ENCODE peak calls at places on chromosome 14, in four cellular contexts. P is HCT116, L is K562, U is HepG2. B is an unnamed sample. For H3K4me1, the result is how much of the 10 kb centered on the place peaks cover.

GRCh38 chr14:78486081-78486480 is 315.9 kb downstream of the NRXN3 start:
- DNase-seq in L (no peak), P (no peak), U (no peak), B (no peak)

GRCh38 chr14:26709019-26709418 is 111.2 kb upstream of the NOVA1 start:
- DNase-seq in L (no peak), P (no peak), U (no peak), B (no peak)

GRCh38 chr14:68964300-68965093 is 14.6 kb downstream of the ACTN1 start:
- DNase-seq in U (no peak), L (no peak), P (no peak), B (no peak)

GRCh38 chr14:93959239-93960107 is 16.9 kb downstream of the ASB2 start:
- DNase-seq in U (peak), P (peak), L (peak), B (peak)

GRCh38 chr14:64549805-64550538 is at the start of gene PPP1R36:
- DNase-seq in U (no peak), P (no peak), L (no peak), B (no peak)

GRCh38 chr14:99982449-99983250 is 82.6 kb upstream of the EVL start:
- DNase-seq in U (peak), L (peak), P (peak), B (peak)

GRCh38 chr14:101508948-101509729 is 52.2 kb upstream of the DIO3 start:
- DNase-seq in L (no peak), U (no peak), P (no peak), B (no peak)

GRCh38 chr14:79356040-79356439 is 855.3 kb downstream of the DIO2 start:
- DNase-seq in L (no peak), U (no peak), P (no peak), B (no peak)

GRCh38 chr14:70254476-70254961 is 65.8 kb upstream of the SLC8A3 start:
- DNase-seq in P (no peak), U (peak), L (peak), B (no peak)

GRCh38 chr14:61752626-61753025 is 9.6 kb upstream of the SNAPC1 start:
- DNase-seq in L (no peak), P (no peak), U (no peak), B (no peak)

GRCh38 chr14:21300892-21301291 is 21.0 kb downstream of the RPGRIP1 start:
- DNase-seq in U (no peak), L (peak), P (no peak), B (no peak)

GRCh38 chr14:73124180-73124894 is 12.0 kb upstream of the PSEN1 start:
- DNase-seq in L (no peak), P (no peak), U (no peak), B (no peak)
- H3K4me1 ChIP-seq in L (under half), P (under half), U (under half), B (under half)

GRCh38 chr14:103707329-103708263 is 7.7 kb downstream of the XRCC3 start:
- DNase-seq in U (no peak), L (no peak), P (no peak), B (no peak)
- TF ChIP-seq POLR2AphosphoS5 in U (no peak), L (no peak), P (no peak), B (no peak)

DNA sequence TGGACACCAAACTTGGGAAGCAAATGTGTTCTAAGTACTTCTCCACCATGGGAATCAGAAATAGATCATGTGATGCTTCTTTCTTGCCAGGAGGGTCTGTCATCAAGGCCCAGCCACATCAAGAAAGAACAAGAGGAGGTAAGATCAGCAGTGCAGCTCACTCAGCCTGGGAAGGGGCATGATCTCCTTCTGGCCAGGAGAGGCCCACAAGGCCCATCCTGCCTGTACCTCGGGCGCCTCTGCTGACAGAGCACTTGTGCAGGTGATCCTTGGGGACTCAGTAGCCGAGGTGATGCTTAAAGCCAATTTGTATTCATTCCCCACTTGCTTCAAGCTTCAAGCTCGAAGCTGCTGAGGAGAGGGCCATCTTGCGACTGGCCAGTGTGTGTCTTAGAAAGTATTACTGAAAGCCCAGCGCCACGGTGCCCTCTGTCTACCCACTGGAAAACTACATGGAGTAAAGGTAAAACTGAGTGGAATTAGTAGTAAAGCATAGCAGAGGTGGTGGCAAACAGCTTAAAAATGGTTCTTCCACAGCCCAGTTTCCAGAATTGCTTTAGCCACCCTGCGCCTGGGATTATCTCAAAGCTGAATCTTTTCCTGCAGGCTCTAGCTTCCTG is 26.2 kb downstream of the RTRAF start:
- DNase-seq in P (peak), L (no peak), U (peak), B (no peak)
- TF ChIP-seq TCF7L2 in P (no peak), L (no peak), U (no peak), B (no peak)

GRCh38 chr14:32413967-32414640 is 85.0 kb downstream of the AKAP6 start:
- DNase-seq in L (no peak), P (no peak), U (no peak), B (no peak)
- H3K4me1 ChIP-seq in L (under half), P (under half), U (under half), B (under half)

GRCh38 chr14:35387209-35387608 is 17.3 kb downstream of the NFKBIA start:
- DNase-seq in L (no peak), P (no peak), U (no peak), B (no peak)

GRCh38 chr14:35383569-35384385 is 20.8 kb downstream of the NFKBIA start:
- DNase-seq in L (no peak), P (no peak), U (no peak), B (no peak)

GRCh38 chr14:35386673-35387125 is 17.9 kb downstream of the NFKBIA start:
- DNase-seq in P (no peak), L (no peak), U (no peak), B (no peak)

GRCh38 chr14:35385042-35385839 is 19.3 kb downstream of the NFKBIA start:
- DNase-seq in P (no peak), U (peak), L (peak), B (no peak)

DNA sequence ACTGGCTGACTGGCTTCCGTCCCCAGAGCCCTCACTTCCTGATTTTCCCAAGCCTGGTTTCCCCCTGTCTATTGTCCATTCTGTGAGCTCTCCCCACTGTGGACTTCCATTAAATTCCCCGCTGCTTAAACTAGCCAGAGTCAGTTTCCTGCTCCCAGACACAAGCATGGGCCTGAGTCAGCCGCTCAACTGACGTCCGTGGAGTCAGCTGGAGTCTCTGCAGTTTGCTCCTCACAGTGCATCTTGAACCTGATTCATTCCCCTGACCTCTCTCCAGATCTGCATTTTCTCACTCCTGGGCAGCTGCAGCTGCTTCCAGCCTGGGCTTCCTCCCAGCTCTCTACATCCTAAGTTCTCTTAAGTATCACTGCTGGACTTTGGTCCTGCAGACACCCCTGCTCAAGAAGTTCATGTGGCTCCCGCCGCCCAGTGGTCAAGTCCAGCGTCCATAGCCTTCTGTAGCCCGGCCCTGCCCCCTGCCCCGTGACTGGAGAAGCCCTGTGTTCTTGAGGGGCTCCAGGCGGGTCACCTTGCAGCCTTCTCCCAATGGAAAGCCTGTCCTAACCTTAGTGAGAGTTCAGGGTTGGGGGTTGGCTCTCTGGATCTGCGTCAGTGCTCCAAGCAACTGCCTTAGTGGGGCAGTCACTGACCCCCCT is 20.0 kb downstream of the NFKBIA start:
- DNase-seq in L (no peak), P (no peak), U (peak), B (no peak)
- TF ChIP-seq POLR2AphosphoS5 in L (no peak), P (no peak), U (peak), B (no peak)

GRCh38 chr14:104885031-104885972 is 20.2 kb downstream of the CEP170B start:
- DNase-seq in U (no peak), L (no peak), P (no peak), B (no peak)
- TF ChIP-seq TCF7L2 in U (no peak), L (no peak), P (no peak), B (no peak)

GRCh38 chr14:60153996-60154395 is 11.2 kb downstream of the DHRS7 start:
- DNase-seq in L (no peak), P (no peak), U (no peak), B (no peak)
- H3K4me1 ChIP-seq in L (under half), P (under half), U (under half), B (under half)

DNA sequence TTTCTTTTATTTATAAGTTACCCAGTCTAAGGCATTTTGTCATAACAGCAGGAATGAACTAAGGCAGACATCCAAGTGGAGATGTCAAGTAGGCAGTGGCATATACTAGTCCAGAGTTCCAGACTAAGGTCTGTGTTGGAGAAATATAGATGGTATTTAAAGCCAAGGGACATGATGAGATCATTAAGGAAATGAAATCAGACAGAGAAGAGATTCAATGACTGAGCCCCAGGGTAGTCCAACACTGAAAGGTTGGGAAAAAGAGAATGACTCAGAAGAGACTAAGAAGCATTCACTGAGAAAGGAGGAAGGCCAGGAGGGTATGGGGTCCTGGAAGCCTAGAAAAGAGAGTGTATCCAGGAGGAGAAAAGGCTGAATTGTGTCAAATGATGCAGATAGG is 442.2 kb upstream of the CCDC196 start:
- DNase-seq in U (no peak), L (no peak), P (no peak), B (no peak)
- TF ChIP-seq POLR2AphosphoS5 in U (no peak), L (no peak), P (no peak), B (no peak)

DNA sequence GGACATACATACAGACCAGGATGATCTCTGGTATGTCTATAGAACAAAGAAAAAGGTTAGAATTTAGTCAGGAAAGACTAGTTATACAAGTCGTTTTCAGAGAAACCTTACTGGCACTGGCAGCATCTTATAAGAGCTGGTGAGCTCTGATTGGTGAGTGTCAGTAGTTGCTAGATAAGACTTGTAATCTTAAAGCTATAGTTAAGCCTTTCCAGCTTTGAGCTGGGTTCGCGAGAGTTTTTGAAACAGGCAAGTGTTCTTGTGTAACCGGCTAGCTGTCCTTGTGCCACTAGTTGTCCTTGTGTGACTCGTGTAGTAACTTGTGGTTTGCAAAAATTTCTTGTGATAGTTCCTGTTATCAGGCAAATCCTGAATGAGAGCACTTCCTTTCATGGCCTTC is 740.9 kb downstream of the GALC start:
- DNase-seq in U (no peak), L (no peak), P (no peak), B (no peak)
- TF ChIP-seq TCF7L2 in U (no peak), L (no peak), P (no peak), B (no peak)

B was measured in Panc1.